ENCODE peak calls at places on chromosomes 12 and 14, in seven cellular contexts. V is cardiac fibroblast; T is erythroblast; B is NCI-H524; J is effector memory CD4-positive, alpha-beta T cell; Y is astrocyte of the spinal cord; P is GM23248. X is an unnamed sample.

GRCh38 chr14:26808407-26808806 is 210.6 kb upstream of the NOVA1 start:
- DNase-seq in V (peak; percentile 63), T (no peak), B (no peak), J (no peak), Y (peak; percentile 13), P (peak; percentile 31), X (no peak)

GRCh38 chr12:51051787-51052186 is 3.7 kb downstream of the LETMD1 start:
- DNase-seq in V (no peak), T (no peak), B (no peak), J (no peak), Y (no peak), P (no peak), X (no peak)

GRCh38 chr12:15216036-15216889 is 5.0 kb downstream of the RERG start:
- DNase-seq in V (no peak), T (no peak), B (no peak), J (no peak), Y (no peak), P (no peak), X (no peak)

GRCh38 chr14:67490201-67490600 is 1.7 kb upstream of the TMEM229B start:
- DNase-seq in V (no peak), T (no peak), B (no peak), J (no peak), Y (no peak), P (no peak), X (no peak)

GRCh38 chr12:71585218-71585617 is 78.4 kb downstream of the ZFC3H1 start:
- DNase-seq in V (no peak), T (no peak), B (no peak), J (no peak), Y (no peak), P (no peak), X (no peak)

GRCh38 chr12:6778212-6778570 is 5.9 kb downstream of the LAG3 start:
- DNase-seq in V (peak; percentile 34), T (peak; percentile 43), B (no peak), J (no peak), Y (no peak), P (peak; percentile 78), X (peak; percentile 67)

GRCh38 chr14:59020382-59020781 is 168.1 kb upstream of the DAAM1 start:
- DNase-seq in V (peak; percentile 62), T (peak; percentile 1), B (peak; percentile 65), J (no peak), Y (peak; percentile 43), P (peak; percentile 66), X (no peak)

GRCh38 chr14:65168840-65169239 is 66.5 kb upstream of the MAX start:
- DNase-seq in V (peak; percentile 90), T (no peak), B (peak; percentile 26), J (no peak), Y (no peak), P (peak; percentile 58), X (no peak)

GRCh38 chr12:34126239-34126641 is 103.9 kb downstream of the ALG10 start:
- DNase-seq in V (no peak), T (no peak), B (no peak), J (no peak), Y (no peak), P (peak; percentile 9), X (no peak)

GRCh38 chr14:91872011-91872476 is 4.7 kb upstream of the TC2N start:
- DNase-seq in V (peak; percentile 69), T (no peak), B (no peak), J (peak; percentile 36), Y (no peak), P (peak; percentile 22), X (no peak)

GRCh38 chr12:22538336-22538735 is 6.0 kb downstream of the C2CD5 start:
- DNase-seq in V (no peak), T (no peak), B (no peak), J (no peak), Y (no peak), P (no peak), X (no peak)

GRCh38 chr14:103558071-103558882 is 4.2 kb downstream of the BAG5 start:
- DNase-seq in V (peak; percentile 81), T (no peak), B (peak; percentile 32), J (no peak), Y (peak; percentile 70), P (peak; percentile 89), X (no peak)

GRCh38 chr12:15013634-15014169 is 40.9 kb downstream of the PDE6H start:
- DNase-seq in V (no peak), T (no peak), B (no peak), J (no peak), Y (no peak), P (no peak), X (no peak)

GRCh38 chr14:45807187-45807586 is 554.2 kb upstream of the MIS18BP1 start:
- DNase-seq in V (no peak), T (no peak), B (no peak), J (no peak), Y (no peak), P (no peak), X (no peak)

GRCh38 chr12:17971850-17972249 is 118.1 kb downstream of the RERGL start:
- DNase-seq in V (peak; percentile 16), T (no peak), B (no peak), J (no peak), Y (peak; percentile 9), P (peak; percentile 17), X (no peak)

GRCh38 chr12:830111-830867 is 77.9 kb downstream of the WNK1 start:
- DNase-seq in V (no peak), T (no peak), B (no peak), J (no peak), Y (no peak), P (no peak), X (no peak)

GRCh38 chr14:41806355-41806975 is 199.8 kb downstream of the LRFN5 start:
- DNase-seq in V (no peak), T (no peak), B (no peak), J (no peak), Y (no peak), P (no peak), X (no peak)

GRCh38 chr12:9223830-9224229 is 15.6 kb upstream of the PZP start:
- DNase-seq in V (no peak), T (no peak), B (no peak), J (no peak), Y (no peak), P (no peak), X (no peak)

GRCh38 chr12:105334001-105334400 is 3.5 kb downstream of the C12orf75 start:
- DNase-seq in V (peak; percentile 81), T (no peak), B (peak; percentile 91), J (no peak), Y (peak; percentile 80), P (peak; percentile 67), X (no peak)

GRCh38 chr12:2179953-2180736 is 127.4 kb downstream of the CACNA1C start:
- DNase-seq in V (peak; percentile 92), T (no peak), B (no peak), J (no peak), Y (peak; percentile 93), P (peak; percentile 99), X (peak; percentile 76)

GRCh38 chr12:31687101-31687527 is 27.6 kb downstream of the ETFBKMT start:
- DNase-seq in V (no peak), T (no peak), B (no peak), J (no peak), Y (no peak), P (no peak), X (no peak)

GRCh38 chr12:24600996-24601395 is 347.9 kb downstream of the BCAT1 start:
- DNase-seq in V (peak; percentile 92), T (no peak), B (no peak), J (no peak), Y (peak; percentile 77), P (peak; percentile 69), X (no peak)

GRCh38 chr12:51533799-51534198 is 57.2 kb upstream of the SCN8A start:
- DNase-seq in V (peak; percentile 37), T (no peak), B (peak; percentile 46), J (no peak), Y (peak; percentile 18), P (peak; percentile 43), X (no peak)

GRCh38 chr12:130762319-130762675 is 46.2 kb upstream of the RIMBP2 start:
- DNase-seq in V (no peak), T (no peak), B (no peak), J (no peak), Y (no peak), P (no peak), X (no peak)

GRCh38 chr12:130504110-130504835 is 166.6 kb downstream of the PIWIL1 start:
- DNase-seq in V (no peak), T (no peak), B (no peak), J (no peak), Y (no peak), P (no peak), X (no peak)

GRCh38 chr12:121534495-121535148 is 46.2 kb downstream of the KDM2B start:
- DNase-seq in V (no peak), T (no peak), B (no peak), J (peak; percentile 72), Y (no peak), P (no peak), X (no peak)

GRCh38 chr12:56880416-56881035 is 53.7 kb downstream of the SDR9C7 start:
- DNase-seq in V (no peak), T (no peak), B (no peak), J (no peak), Y (no peak), P (peak; percentile 32), X (no peak)

GRCh38 chr12:60494249-60494648 is 898.4 kb downstream of the SLC16A7 start:
- DNase-seq in V (peak; percentile 72), T (peak; percentile 42), B (peak; percentile 55), J (no peak), Y (peak; percentile 47), P (peak; percentile 66), X (no peak)

GRCh38 chr14:22901799-22902198 is 17.1 kb downstream of the RBM23 start:
- DNase-seq in V (no peak), T (no peak), B (no peak), J (no peak), Y (no peak), P (no peak), X (no peak)

GRCh38 chr12:15629108-15629507 is 160.1 kb downstream of the EPS8 start:
- DNase-seq in V (peak; percentile 99), T (peak; percentile 53), B (no peak), J (no peak), Y (peak; percentile 99), P (peak; percentile 89), X (peak; percentile 22)

GRCh38 chr12:175250-175649 is 38.7 kb downstream of the SLC6A12 start:
- DNase-seq in V (no peak), T (no peak), B (peak; percentile 48), J (no peak), Y (no peak), P (peak; percentile 19), X (no peak)

GRCh38 chr14:94480809-94481208 is 4.8 kb upstream of the SERPINA9 start:
- DNase-seq in V (peak; percentile 43), T (no peak), B (no peak), J (no peak), Y (peak; percentile 9), P (peak; percentile 57), X (no peak)

GRCh38 chr12:87871061-87871460 is 158.1 kb downstream of the C12orf50 start:
- DNase-seq in V (no peak), T (no peak), B (no peak), J (no peak), Y (peak; percentile 14), P (no peak), X (no peak)

GRCh38 chr14:24269368-24269767 is 2.0 kb downstream of the RABGGTA start:
- DNase-seq in V (no peak), T (no peak), B (no peak), J (no peak), Y (no peak), P (no peak), X (no peak)

GRCh38 chr14:73369433-73369832 is 88.9 kb downstream of the NUMB start:
- DNase-seq in V (no peak), T (no peak), B (no peak), J (no peak), Y (no peak), P (no peak), X (no peak)

X was measured in psoas muscle.